ENCODE peak calls at places on chromosome 19, in five cellular contexts. A is CD8-positive, alpha-beta T cell; R is A549; D is pancreas; N is breast epithelium. G is an unnamed sample. For H3K4me1, the result is how much of the 10 kb centered on the place peaks cover.

GRCh38 chr19:40982594-40983101 is 8.4 kb upstream of the CYP2B6 start:
- DNase-seq in A (no peak), R (no peak), D (no peak), N (no peak), G (no peak)

GRCh38 chr19:19113040-19113541 is 25.2 kb downstream of the TMEM161A start:
- DNase-seq in A (no peak), R (no peak), D (no peak), N (no peak), G (no peak)

GRCh38 chr19:47760632-47760999 is 15.3 kb downstream of the NOP53 start:
- DNase-seq in A (no peak), R (no peak), D (no peak), N (no peak), G (no peak)

GRCh38 chr19:342801-343421 is 1.7 kb downstream of the MIER2 start:
- DNase-seq in A (no peak), R (no peak), D (no peak), N (no peak), G (peak)

GRCh38 chr19:3697671-3698385 is 2.4 kb downstream of the PIP5K1C start:
- DNase-seq in A (no peak), R (no peak), D (peak), N (no peak), G (no peak)

GRCh38 chr19:33436360-33437345 is 63.1 kb downstream of the CEBPG start:
- DNase-seq in A (no peak), R (no peak), D (peak), N (peak), G (peak)

GRCh38 chr19:2591537-2592291 is 110.8 kb downstream of the GNG7 start:
- DNase-seq in A (no peak), R (no peak), D (no peak), N (no peak), G (no peak)

GRCh38 chr19:49767380-49767779 is 579 bp downstream of the AP2A1 start:
- DNase-seq in A (no peak), R (no peak), D (no peak), N (no peak), G (no peak)

GRCh38 chr19:55383789-55384575 is at the start of gene TMEM238:
- DNase-seq in A (peak), R (peak), D (peak), N (no peak), G (peak)

GRCh38 chr19:55384576-55385235 is 614 bp upstream of the TMEM238 start:
- DNase-seq in A (peak), R (no peak), D (no peak), N (no peak), G (no peak)

GRCh38 chr19:55382013-55382412 is 2.1 kb downstream of the TMEM238 start:
- DNase-seq in A (no peak), R (no peak), D (no peak), N (no peak), G (no peak)

GRCh38 chr19:55382522-55383054 is 1.5 kb downstream of the TMEM238 start:
- DNase-seq in A (no peak), R (no peak), D (no peak), N (no peak), G (no peak)

GRCh38 chr19:55383279-55383788 is 758 bp downstream of the TMEM238 start:
- DNase-seq in A (no peak), R (no peak), D (no peak), N (no peak), G (no peak)
- TF ChIP-seq CTCF in A (no peak), R (no peak), D (no peak), N (no peak), G (no peak)

GRCh38 chr19:5652261-5652660 is 28.1 kb downstream of the MICOS13 start:
- DNase-seq in A (no peak), R (no peak), D (peak), N (no peak), G (no peak)
- H3K4me3 ChIP-seq in A (no peak), R (no peak), D (no peak), N (no peak), G (no peak)

GRCh38 chr19:8459095-8459494 is 14.3 kb downstream of the HNRNPM start:
- DNase-seq in A (no peak), R (no peak), D (no peak), N (no peak), G (no peak)

GRCh38 chr19:8456064-8456463 is 11.3 kb downstream of the HNRNPM start:
- DNase-seq in A (no peak), R (peak), D (no peak), N (no peak), G (no peak)

GRCh38 chr19:8457802-8458201 is 13.0 kb downstream of the HNRNPM start:
- DNase-seq in A (no peak), R (no peak), D (no peak), N (no peak), G (no peak)

GRCh38 chr19:8458380-8458779 is 13.6 kb downstream of the HNRNPM start:
- DNase-seq in A (no peak), R (no peak), D (no peak), N (no peak), G (no peak)

DNA sequence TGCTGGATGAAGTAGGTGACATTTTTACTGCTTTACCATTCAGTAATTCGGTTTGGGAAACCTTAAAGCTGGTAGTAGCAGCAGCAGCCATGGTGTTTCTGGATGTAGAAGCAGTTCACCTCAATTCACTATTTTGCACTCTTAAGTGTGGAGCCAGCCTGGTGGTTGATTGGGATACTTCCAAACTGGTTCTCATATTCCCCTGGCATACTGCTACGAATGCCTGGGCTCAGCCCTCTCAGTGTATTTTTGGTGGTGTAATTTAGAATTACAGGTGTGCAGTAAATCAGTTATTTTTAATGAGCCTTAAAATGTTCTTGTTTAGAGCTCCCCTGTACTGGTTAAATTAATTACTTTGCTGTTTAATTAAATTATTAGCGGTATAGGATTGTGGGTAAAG is 12.4 kb downstream of the HNRNPM start:
- DNase-seq in A (no peak), R (no peak), D (no peak), N (no peak), G (no peak)
- H3K4me1 ChIP-seq in A (half or more), R (half or more), D (half or more), N (under half), G (half or more)

GRCh38 chr19:10420444-10421239 is at the start of gene PDE4A:
- DNase-seq in A (no peak), R (peak), D (peak), N (no peak), G (no peak)
- TF ChIP-seq CTCF in A (peak), R (peak), D (no peak), N (no peak), G (peak)

DNA sequence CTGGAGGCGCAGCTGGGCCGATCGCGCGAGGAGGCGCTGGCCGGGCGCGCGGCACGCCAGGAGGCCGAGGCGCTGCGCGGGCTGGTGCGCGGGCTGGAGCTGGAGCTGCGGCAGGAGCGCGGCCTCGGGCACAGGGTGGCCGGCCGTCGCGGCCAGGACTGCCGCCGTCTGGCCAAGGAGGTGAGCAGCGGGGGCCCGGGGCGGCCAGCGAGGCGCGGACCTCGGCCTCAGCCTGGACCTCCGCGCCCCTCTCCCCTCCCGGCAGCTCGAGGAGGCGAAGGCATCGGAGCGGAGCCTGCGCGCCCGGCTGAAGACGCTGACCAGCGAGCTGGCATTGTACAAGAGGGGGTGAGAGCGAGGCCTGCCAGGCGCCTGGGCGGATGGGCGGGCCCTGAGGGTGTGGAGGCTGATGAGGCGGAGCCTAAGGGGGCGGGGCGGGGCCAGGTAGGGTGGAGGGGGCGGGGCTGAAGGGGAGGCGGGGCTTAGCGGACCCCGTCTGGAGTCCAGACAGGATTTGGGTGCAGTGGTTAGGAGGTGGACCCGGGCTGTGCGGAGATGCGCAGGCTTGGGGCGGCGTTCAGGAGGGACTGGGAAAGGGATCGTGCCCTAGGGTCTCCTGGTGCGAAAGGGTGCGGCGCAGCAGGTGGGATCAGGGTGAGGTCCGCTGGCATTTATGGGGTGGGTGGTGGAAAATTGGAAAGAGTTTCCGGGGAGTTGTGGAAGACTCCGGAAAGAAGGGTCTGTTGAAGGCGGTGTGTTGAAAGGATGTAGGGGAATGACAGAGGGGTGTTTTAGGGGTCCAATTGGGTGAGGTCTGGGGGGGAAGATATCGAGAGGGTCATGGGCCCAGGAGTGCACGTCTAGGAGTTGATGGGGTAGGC is 7.5 kb downstream of the PGLYRP1 start:
- DNase-seq in A (peak), R (peak), D (peak), N (peak), G (peak)
- H3K4me3 ChIP-seq in A (peak), R (peak), D (peak), N (peak), G (peak)

DNA sequence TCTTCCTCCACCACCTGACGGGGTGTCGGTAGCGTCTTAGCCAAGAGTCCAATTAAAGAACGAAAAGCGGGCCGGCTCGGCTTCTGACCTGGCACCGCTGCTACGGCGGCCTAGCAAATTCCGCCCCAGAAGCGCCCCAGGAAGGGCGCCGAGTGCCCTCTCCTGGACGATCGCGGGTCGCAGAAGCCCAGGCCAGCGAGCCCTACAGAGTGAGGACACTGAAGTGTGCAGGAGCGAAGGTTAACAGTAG is 1.1 kb upstream of the KMT2B start:
- DNase-seq in A (no peak), R (no peak), D (peak), N (no peak), G (no peak)
- H3K4me1 ChIP-seq in A (half or more), R (under half), D (under half), N (under half), G (under half)

GRCh38 chr19:14164088-14164487 is 27.7 kb upstream of the ASF1B start:
- DNase-seq in A (no peak), R (no peak), D (no peak), N (no peak), G (no peak)
- TF ChIP-seq CTCF in A (no peak), R (no peak), D (no peak), N (no peak), G (no peak)

GRCh38 chr19:31347828-31348314 is 1.4 kb downstream of the TSHZ3 start:
- DNase-seq in A (no peak), R (no peak), D (no peak), N (no peak), G (no peak)
- H3K4me3 ChIP-seq in A (no peak), R (no peak), D (no peak), N (peak), G (peak)

DNA sequence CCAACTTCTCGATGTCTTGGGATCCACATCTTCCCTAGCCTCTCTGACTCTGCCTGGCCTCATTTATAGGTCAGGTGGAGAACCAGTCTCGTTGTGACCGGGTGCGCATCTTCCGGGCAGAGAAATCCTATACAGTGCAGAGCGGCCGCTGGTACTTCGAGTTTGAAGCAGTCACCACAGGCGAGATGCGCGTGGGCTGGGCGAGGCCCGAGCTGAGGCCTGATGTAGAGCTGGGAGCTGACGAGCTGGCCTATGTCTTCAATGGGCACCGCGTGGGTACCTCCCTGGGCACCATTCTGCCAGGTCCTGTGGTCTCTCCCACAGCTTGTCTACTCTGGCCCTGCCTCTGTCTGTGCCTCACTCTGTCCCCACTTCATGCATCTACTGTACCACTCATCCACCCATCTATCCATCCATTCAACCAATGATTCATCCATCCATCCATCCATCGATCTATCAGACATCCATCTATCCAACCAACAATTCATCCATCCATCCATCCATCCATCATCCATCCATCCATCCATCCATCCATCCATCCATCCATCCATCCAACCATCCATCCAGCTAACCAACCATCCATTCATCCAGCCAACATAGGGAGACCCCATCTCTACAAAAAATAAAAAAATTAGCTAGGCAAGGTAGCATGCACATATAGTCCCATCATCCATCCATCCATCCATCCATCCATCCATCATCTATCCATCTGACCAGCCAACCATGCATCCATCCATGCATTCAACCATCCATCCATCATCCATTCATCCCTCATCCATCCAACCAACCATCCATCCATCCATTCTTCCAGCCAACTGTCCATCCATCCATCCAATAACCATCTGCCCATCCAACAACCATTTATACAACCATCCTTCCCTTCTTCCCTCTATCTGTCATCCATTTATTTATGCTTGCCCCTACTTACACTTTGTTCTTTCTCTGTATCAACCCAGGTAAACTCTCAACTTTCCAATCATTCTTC is 34.3 kb downstream of the RYR1 start:
- DNase-seq in A (no peak), R (no peak), D (no peak), N (no peak), G (no peak)
- H3K4me1 ChIP-seq in A (under half), R (under half), D (under half), N (under half), G (under half)